ENCODE peak calls at places on chromosomes 4 and X, in five cellular contexts. G is BE2C, U is heart left ventricle, I is HCT116, R is DND-41. P is an unnamed sample.

GRCh38 chr4:78136109-78137081 is 79.3 kb downstream of the FRAS1 start:
- DNase-seq in G (no peak), U (no peak), I (no peak), R (no peak), P (no peak)

GRCh38 chr4:158020734-158021346 is 152.0 kb downstream of the GASK1B start:
- DNase-seq in G (no peak), U (no peak), I (peak; percentile 47), R (no peak), P (peak; percentile 65)

GRCh38 chr4:56976878-56977320 is 507 bp downstream of the NOA1 start:
- DNase-seq in G (peak; percentile 48), U (peak; percentile 52), I (peak; percentile 19), R (peak; percentile 30), P (no peak)

GRCh38 chrX:34848281-34848680 is 94.3 kb upstream of the FAM47B start:
- DNase-seq in G (no peak), U (no peak), I (no peak), R (no peak), P (no peak)

GRCh38 chrX:17579021-17579420 is 158.3 kb upstream of the SCML1 start:
- DNase-seq in G (no peak), U (no peak), I (no peak), R (no peak), P (no peak)

GRCh38 chrX:120549483-120550452 is 11.0 kb downstream of the CUL4B start:
- DNase-seq in G (no peak), U (peak; percentile 29), I (peak; percentile 83), R (no peak), P (peak; percentile 71)

GRCh38 chrX:132843387-132843786 is 115.0 kb downstream of the HS6ST2 start:
- DNase-seq in G (no peak), U (no peak), I (no peak), R (no peak), P (no peak)

GRCh38 chr4:101667348-101667747 is 123.2 kb upstream of the BANK1 start:
- DNase-seq in G (peak; percentile 23), U (no peak), I (no peak), R (no peak), P (peak; percentile 11)

GRCh38 chr4:13151178-13151577 is 333.0 kb downstream of the RAB28 start:
- DNase-seq in G (no peak), U (no peak), I (no peak), R (no peak), P (no peak)

GRCh38 chr4:15253346-15253745 is 174.5 kb upstream of the C1QTNF7 start:
- DNase-seq in G (no peak), U (no peak), I (no peak), R (no peak), P (no peak)

GRCh38 chr4:827209-828081 is 1.5 kb upstream of the CPLX1 start:
- DNase-seq in G (peak; percentile 21), U (no peak), I (no peak), R (no peak), P (no peak)

GRCh38 chr4:826508-827208 is 729 bp upstream of the CPLX1 start:
- DNase-seq in G (peak; percentile 55), U (no peak), I (no peak), R (no peak), P (no peak)

GRCh38 chr4:829291-829690 is 3.4 kb upstream of the CPLX1 start:
- DNase-seq in G (no peak), U (no peak), I (no peak), R (no peak), P (no peak)

GRCh38 chr4:829761-830655 is 4.1 kb upstream of the CPLX1 start:
- DNase-seq in G (no peak), U (no peak), I (no peak), R (no peak), P (no peak)

DNA sequence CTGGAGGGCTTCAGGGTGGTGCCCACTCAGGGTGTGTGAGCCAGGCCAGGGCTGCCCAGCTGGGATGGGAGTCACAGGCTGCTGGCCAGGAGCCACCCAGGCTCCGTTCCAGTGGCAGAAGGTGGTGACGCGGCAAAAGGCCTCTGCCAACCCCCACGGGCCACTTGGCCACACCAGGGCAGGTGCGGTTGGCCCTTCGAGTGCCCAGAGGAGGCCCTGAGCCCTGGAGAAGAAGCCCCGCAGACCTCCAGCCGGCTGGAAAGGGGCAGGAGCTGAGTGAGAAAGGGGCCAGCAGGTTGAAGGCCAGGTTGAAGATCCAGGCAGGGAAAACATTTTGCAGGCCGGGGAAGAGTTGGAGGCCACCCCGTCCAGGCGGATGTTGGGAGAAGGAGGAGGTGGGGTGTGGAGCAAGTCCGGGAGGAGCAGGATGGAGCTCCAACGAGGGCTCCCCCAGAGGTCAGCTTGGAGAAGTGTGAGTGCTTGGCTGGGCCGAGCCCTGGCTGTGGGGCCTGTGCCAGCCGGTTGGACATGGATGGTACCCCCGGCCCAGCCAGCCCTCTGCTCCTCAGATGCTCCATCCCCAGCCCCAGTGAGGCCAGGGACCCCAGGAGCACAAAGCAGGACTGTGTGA is 2.8 kb upstream of the CPLX1 start:
- DNase-seq in G (no peak), U (no peak), I (no peak), R (no peak), P (no peak)
- H3K27me3 ChIP-seq in G (no peaks in the 10 kb centered on the region), U (peaks cover 43% of the 10 kb centered on the region), I (no peaks in the 10 kb centered on the region), R (no peaks in the 10 kb centered on the region), P (peaks cover 8% of the 10 kb centered on the region)

GRCh38 chr4:5720980-5721379 is 10.0 kb downstream of the EVC start:
- DNase-seq in G (no peak), U (no peak), I (no peak), R (no peak), P (no peak)
- H3K4me3 ChIP-seq in G (no peak overlapping the region), U (no peak overlapping the region), I (no peak overlapping the region), R (no peak overlapping the region), P (no peak overlapping the region)

GRCh38 chr4:103478729-103479128 is 241.1 kb downstream of the TACR3 start:
- DNase-seq in G (no peak), U (no peak), I (no peak), R (no peak), P (no peak)

GRCh38 chr4:103482893-103483292 is 236.9 kb downstream of the TACR3 start:
- DNase-seq in G (no peak), U (no peak), I (no peak), R (no peak), P (no peak)

GRCh38 chr4:103482471-103482870 is 237.3 kb downstream of the TACR3 start:
- DNase-seq in G (no peak), U (no peak), I (no peak), R (no peak), P (no peak)

DNA sequence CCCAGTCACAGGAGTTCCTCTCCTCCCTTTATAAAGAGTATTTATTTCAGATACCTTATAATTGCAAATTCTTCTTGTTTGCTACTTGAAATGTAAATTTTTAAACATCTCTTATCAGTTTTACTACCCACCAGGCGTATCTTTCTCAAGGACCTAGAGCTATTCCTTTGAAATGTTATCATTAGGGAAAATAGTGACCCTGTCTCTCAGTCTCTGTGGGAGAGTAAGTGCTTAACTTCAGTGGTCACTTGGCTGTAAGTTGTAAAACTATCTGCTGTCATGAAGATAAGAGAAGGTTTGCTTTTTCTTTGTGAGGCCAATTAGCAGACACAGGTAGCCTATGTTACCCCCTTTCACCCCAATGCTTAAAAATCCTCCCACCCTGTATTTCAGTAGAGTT is 241.6 kb downstream of the TACR3 start:
- DNase-seq in G (no peak), U (no peak), I (no peak), R (no peak), P (no peak)
- H3K27me3 ChIP-seq in G (no peaks in the 10 kb centered on the region), U (no peaks in the 10 kb centered on the region), I (no peaks in the 10 kb centered on the region), R (no peaks in the 10 kb centered on the region), P (no peaks in the 10 kb centered on the region)

GRCh38 chr4:168630445-168631187 is 133.8 kb downstream of the PALLD start:
- DNase-seq in G (no peak), U (no peak), I (no peak), R (no peak), P (peak; percentile 60)

GRCh38 chr4:168633071-168633470 is 136.2 kb downstream of the PALLD start:
- DNase-seq in G (no peak), U (no peak), I (no peak), R (no peak), P (no peak)

GRCh38 chr4:168633474-168633873 is 136.6 kb downstream of the PALLD start:
- DNase-seq in G (no peak), U (no peak), I (no peak), R (no peak), P (no peak)

GRCh38 chr4:168631241-168632151 is 134.6 kb downstream of the PALLD start:
- DNase-seq in G (peak; percentile 81), U (peak; percentile 71), I (no peak), R (no peak), P (peak; percentile 78)

GRCh38 chr4:168632246-168632832 is 135.5 kb downstream of the PALLD start:
- DNase-seq in G (no peak), U (no peak), I (no peak), R (no peak), P (no peak)
- H3K4me3 ChIP-seq in G (peak overlapping the region; percentile 91), U (peak overlapping the region; percentile 59), I (peak overlapping the region; percentile 73), R (no peak overlapping the region), P (peak overlapping the region; percentile 59)

GRCh38 chr4:173538903-173539445 is 8.9 kb upstream of the HAND2 start:
- DNase-seq in G (no peak), U (peak; percentile 39), I (no peak), R (no peak), P (no peak)

GRCh38 chr4:173536808-173537429 is 6.9 kb upstream of the HAND2 start:
- DNase-seq in G (peak; percentile 94), U (peak; percentile 43), I (peak; percentile 16), R (no peak), P (no peak)

GRCh38 chr4:173538148-173538902 is 8.3 kb upstream of the HAND2 start:
- DNase-seq in G (peak; percentile 66), U (peak; percentile 70), I (no peak), R (no peak), P (no peak)

GRCh38 chr4:173537628-173538147 is 7.7 kb upstream of the HAND2 start:
- DNase-seq in G (peak; percentile 45), U (peak; percentile 30), I (no peak), R (no peak), P (no peak)

GRCh38 chr4:173539986-173540385 is 10.0 kb upstream of the HAND2 start:
- DNase-seq in G (no peak), U (no peak), I (no peak), R (no peak), P (no peak)
- H3K27me3 ChIP-seq in G (no peaks in the 10 kb centered on the region), U (peaks cover 35% of the 10 kb centered on the region), I (peaks cover 48% of the 10 kb centered on the region), R (peaks cover 32% of the 10 kb centered on the region), P (peaks cover 2% of the 10 kb centered on the region)

DNA sequence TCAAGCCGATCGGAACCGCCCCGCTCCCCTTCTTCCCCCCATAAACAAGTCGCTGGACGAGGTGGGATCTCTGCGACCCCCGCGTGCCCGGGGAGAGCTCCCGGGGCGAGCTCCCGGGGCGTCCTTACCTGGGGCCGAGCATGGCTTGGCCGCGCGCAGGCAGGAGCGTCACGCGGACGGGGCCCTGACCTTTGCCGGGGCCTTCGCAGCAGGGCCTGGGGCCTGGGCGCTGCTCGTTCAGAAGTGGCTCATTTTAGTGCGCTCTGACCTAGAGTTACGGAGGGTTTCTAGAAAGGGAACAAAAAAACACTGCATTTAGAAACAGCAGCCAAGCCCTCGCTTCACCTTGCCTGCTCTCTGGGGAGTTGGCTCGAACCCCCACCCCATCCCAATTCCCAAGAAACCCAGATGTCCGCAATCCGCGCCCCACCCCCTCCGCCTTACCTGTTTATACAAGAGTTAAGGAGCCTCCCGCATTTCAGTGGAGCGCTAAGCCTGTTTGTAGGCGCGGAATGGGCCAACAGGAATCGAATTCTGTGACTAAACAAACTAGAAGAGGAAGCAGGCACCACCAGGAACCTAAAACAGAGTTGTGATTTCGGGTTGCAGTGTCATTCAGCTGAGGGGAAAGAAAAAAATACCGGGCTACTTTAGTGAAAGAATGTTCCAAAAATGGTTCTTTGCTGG is 814 bp upstream of the RBM47 start:
- DNase-seq in G (no peak), U (no peak), I (peak; percentile 26), R (no peak), P (no peak)
- H3K4me3 ChIP-seq in G (no peak overlapping the region), U (peak overlapping the region; percentile 59), I (peak overlapping the region; percentile 72), R (no peak overlapping the region), P (no peak overlapping the region)

P was measured in MG63.